ENCODE peak calls at places on chromosomes 7 and 10, in ten cellular contexts. X, P, N, E, A, I, F, R, W and L are unnamed samples.

GRCh38 chr7:18663321-18663720 is 167.8 kb downstream of the HDAC9 start:
- DNase-seq in R (no peak), I (no peak), E (no peak), N (no peak), W (no peak), F (no peak), X (no peak), P (no peak), A (no peak), L (peak)

GRCh38 chr10:128173383-128173782 is 47.2 kb upstream of the MKI67 start:
- DNase-seq in W (no peak), P (peak), I (no peak), N (peak), E (no peak), R (no peak), X (peak), F (no peak), A (no peak), L (no peak)

GRCh38 chr7:3282457-3282856 is 18.6 kb upstream of the SDK1 start:
- DNase-seq in I (no peak), A (no peak), X (peak), R (no peak), N (no peak), E (peak), F (peak), P (peak), W (no peak), L (no peak)

GRCh38 chr10:94088926-94089381 is 95.2 kb downstream of the PLCE1 start:
- DNase-seq in F (no peak), E (no peak), P (peak), X (peak), N (peak), R (no peak), W (no peak), I (no peak), A (peak), L (no peak)

GRCh38 chr10:57015595-57016303 is 654.7 kb upstream of the ZWINT start:
- DNase-seq in E (no peak), I (no peak), A (no peak), X (no peak), P (no peak), N (no peak), R (no peak), W (no peak), F (no peak), L (no peak)

GRCh38 chr7:17598305-17598704 is 299.9 kb downstream of the AHR start:
- DNase-seq in N (no peak), F (no peak), X (peak), A (no peak), R (no peak), E (no peak), W (no peak), I (no peak), P (no peak), L (no peak)

GRCh38 chr7:129958643-129959479 is 6.1 kb upstream of the UBE2H start:
- DNase-seq in E (no peak), F (peak), X (peak), R (no peak), I (peak), P (peak), W (no peak), A (peak), N (peak), L (peak)

GRCh38 chr10:31648966-31649365 is 279.7 kb downstream of the ARHGAP12 start:
- DNase-seq in F (no peak), W (no peak), I (no peak), A (no peak), P (no peak), N (no peak), R (no peak), E (no peak), X (no peak), L (no peak)

GRCh38 chr7:100682228-100682741 is 8.7 kb downstream of the GNB2 start:
- DNase-seq in W (no peak), R (no peak), F (no peak), A (peak), N (no peak), P (no peak), E (no peak), I (peak), X (peak), L (peak)

GRCh38 chr10:27748586-27748985 is 3.0 kb upstream of the MKX start:
- DNase-seq in W (no peak), R (no peak), F (no peak), N (no peak), E (no peak), I (no peak), A (no peak), P (no peak), X (no peak), L (no peak)

GRCh38 chr10:116263870-116264269 is 9.1 kb downstream of the GFRA1 start:
- DNase-seq in X (no peak), I (no peak), A (peak), R (no peak), W (no peak), E (no peak), N (no peak), P (no peak), F (no peak), L (no peak)

GRCh38 chr7:98107313-98107691 is 640 bp downstream of the LMTK2 start:
- DNase-seq in X (peak), R (peak), A (no peak), F (no peak), N (no peak), E (no peak), P (peak), W (no peak), I (no peak), L (no peak)

GRCh38 chr10:86305521-86305920 is 61.1 kb downstream of the GRID1 start:
- DNase-seq in I (no peak), E (peak), P (no peak), X (no peak), N (no peak), A (no peak), W (no peak), R (no peak), F (no peak), L (peak)

GRCh38 chr10:34479520-34480179 is 335.4 kb downstream of the PARD3 start:
- DNase-seq in R (no peak), W (no peak), F (no peak), E (no peak), P (no peak), X (no peak), N (no peak), A (no peak), I (no peak), L (no peak)

GRCh38 chr10:120456626-120457430 is at the start of gene PLPP4:
- DNase-seq in N (peak), I (no peak), R (peak), F (no peak), X (peak), P (peak), A (no peak), W (no peak), E (no peak), L (peak)

GRCh38 chr10:71059059-71059818 is 153.1 kb upstream of the UNC5B start:
- DNase-seq in X (no peak), A (no peak), E (no peak), W (no peak), P (peak), F (no peak), N (no peak), R (no peak), I (no peak), L (no peak)

GRCh38 chr10:129689681-129690080 is 222.6 kb downstream of the MGMT start:
- DNase-seq in W (no peak), I (no peak), X (no peak), E (no peak), F (no peak), N (no peak), P (peak), A (no peak), R (no peak), L (no peak)

GRCh38 chr7:8386926-8387550 is 46.4 kb upstream of the NXPH1 start:
- DNase-seq in I (no peak), X (peak), A (no peak), R (no peak), E (no peak), W (no peak), N (no peak), P (no peak), F (no peak), L (no peak)

GRCh38 chr7:37943905-37944736 is 23.7 kb downstream of the EPDR1 start:
- DNase-seq in I (no peak), P (no peak), R (no peak), A (no peak), W (no peak), F (no peak), E (no peak), N (no peak), X (no peak), L (no peak)

GRCh38 chr10:92184977-92185376 is 105.9 kb downstream of the CPEB3 start:
- DNase-seq in E (no peak), W (no peak), P (no peak), X (no peak), A (no peak), I (no peak), F (no peak), N (no peak), R (no peak), L (no peak)

GRCh38 chr7:133753513-133753912 is 373.6 kb upstream of the LRGUK start:
- DNase-seq in P (no peak), E (no peak), F (no peak), N (no peak), R (no peak), I (no peak), X (peak), W (no peak), A (no peak), L (no peak)

GRCh38 chr7:25949672-25950487 is 202.1 kb upstream of the NFE2L3 start:
- DNase-seq in P (no peak), X (no peak), F (peak), E (no peak), I (peak), R (peak), W (no peak), A (no peak), N (no peak), L (peak)

GRCh38 chr10:5736591-5736990 is 52.0 kb downstream of the TASOR2 start:
- DNase-seq in P (no peak), A (no peak), N (no peak), X (no peak), F (no peak), E (no peak), I (no peak), W (no peak), R (no peak), L (no peak)

GRCh38 chr10:5741276-5741675 is 56.6 kb downstream of the TASOR2 start:
- DNase-seq in W (no peak), P (no peak), N (no peak), E (no peak), F (no peak), I (no peak), X (no peak), A (no peak), R (no peak), L (no peak)

GRCh38 chr10:5735119-5735518 is 50.5 kb downstream of the TASOR2 start:
- DNase-seq in A (no peak), P (no peak), E (no peak), W (no peak), X (no peak), I (no peak), F (no peak), R (no peak), N (no peak), L (no peak)

GRCh38 chr10:5738427-5738826 is 53.8 kb downstream of the TASOR2 start:
- DNase-seq in X (peak), E (no peak), R (no peak), F (no peak), P (no peak), N (no peak), W (no peak), A (no peak), I (no peak), L (no peak)

GRCh38 chr10:5737352-5737751 is 52.7 kb downstream of the TASOR2 start:
- DNase-seq in X (no peak), E (no peak), F (no peak), R (no peak), P (no peak), W (no peak), A (no peak), I (no peak), N (no peak), L (no peak)
- TF ChIP-seq CTCF in X (no peak), E (no peak), F (no peak), R (no peak), P (peak), W (no peak), A (no peak), I (no peak), N (peak), L (no peak)

DNA sequence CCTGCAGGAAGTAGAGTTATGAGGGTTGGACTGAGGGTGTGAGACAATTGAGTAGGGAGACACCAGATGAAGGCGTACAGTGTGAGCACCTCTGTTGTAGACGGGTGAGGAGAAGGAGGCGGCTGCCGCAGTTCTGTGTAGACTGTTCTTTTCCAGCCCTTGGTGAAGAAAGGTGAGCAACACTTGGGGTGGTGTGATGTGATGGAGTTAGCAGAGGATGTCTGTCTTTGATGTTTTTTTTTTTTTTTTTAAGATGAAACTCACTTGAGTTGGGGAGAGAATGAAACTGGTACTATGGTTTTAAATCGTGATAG is 42.8 kb upstream of the RNF216 start:
- DNase-seq in X (no peak), A (no peak), P (no peak), E (no peak), R (no peak), I (no peak), F (no peak), W (no peak), N (no peak), L (no peak)
- H3K4me3 ChIP-seq in X (no peak), A (no peak), P (no peak), E (no peak), R (no peak), I (no peak), F (no peak), W (no peak), N (no peak), L (no peak)

DNA sequence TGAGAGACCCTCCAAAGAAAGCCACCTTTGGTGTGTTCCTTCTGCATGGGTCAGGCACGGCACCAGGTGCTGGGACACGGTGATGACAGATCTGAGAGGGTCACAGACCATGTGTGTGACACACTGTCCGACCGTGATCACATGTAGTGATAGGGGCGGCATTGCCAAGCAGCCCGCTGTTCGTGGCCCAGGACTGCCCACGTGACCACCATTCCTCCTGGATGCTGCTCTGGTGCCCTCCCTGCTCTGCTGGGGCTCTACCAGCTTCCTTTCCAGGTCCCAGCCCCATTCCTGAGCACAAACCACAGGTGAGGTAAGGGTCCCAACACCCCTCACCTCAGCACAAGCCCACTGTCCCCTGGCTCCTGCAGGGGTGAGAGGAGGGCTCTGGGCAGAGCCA is 10.1 kb upstream of the SLC18A3 start:
- DNase-seq in N (no peak), R (no peak), X (no peak), A (no peak), W (no peak), P (no peak), F (no peak), I (no peak), E (peak), L (no peak)
- TF ChIP-seq CTCF in N (no peak), R (no peak), X (no peak), A (no peak), W (no peak), P (no peak), F (no peak), I (no peak), E (no peak), L (no peak)

GRCh38 chr10:11882646-11883375 is 59.7 kb downstream of the PROSER2 start:
- DNase-seq in F (no peak), E (no peak), I (no peak), N (no peak), P (no peak), R (no peak), W (no peak), A (no peak), X (no peak), L (no peak)
- H3K4me3 ChIP-seq in F (no peak), E (no peak), I (no peak), N (no peak), P (no peak), R (no peak), W (no peak), A (no peak), X (no peak), L (no peak)

DNA sequence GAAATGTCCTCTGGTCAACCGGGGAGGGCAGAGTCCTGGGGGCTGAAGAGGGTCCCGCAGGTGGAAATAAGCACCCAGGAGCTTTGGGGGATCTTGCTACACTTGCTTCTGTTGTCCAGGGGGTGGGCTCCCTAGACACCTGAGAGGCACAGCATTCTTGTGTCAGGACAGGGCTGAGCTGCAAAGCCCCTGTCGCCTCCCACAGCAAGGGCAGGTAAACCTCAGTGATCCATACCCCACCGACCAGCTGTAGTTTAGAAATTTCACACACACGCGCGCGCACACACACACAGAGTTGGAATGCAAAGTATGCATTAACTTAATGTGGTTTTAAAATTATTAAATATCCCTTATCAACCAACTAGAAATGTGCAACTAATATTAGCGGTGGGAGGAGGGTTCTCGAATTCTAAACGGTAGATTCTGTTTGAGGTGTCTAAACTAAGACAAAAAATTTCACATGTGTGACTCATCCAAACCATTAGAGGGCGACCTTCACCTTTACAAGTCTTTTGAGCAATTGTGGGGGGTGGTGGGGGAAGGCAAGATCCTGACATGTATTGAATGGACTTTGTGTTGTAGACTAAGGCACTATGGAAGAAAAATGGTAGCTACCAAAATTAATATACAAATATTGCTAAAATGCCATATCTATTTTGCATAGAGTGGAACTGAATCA is 34.3 kb upstream of the PTF1A start:
- DNase-seq in R (peak), W (no peak), E (no peak), X (peak), N (peak), P (peak), F (no peak), I (peak), A (peak), L (no peak)
- TF ChIP-seq CTCF in R (no peak), W (no peak), E (no peak), X (peak), N (peak), P (peak), F (no peak), I (no peak), A (peak), L (no peak)

GRCh38 chr10:109456566-109457361 is 466.5 kb downstream of the XPNPEP1 start:
- DNase-seq in I (no peak), P (no peak), E (no peak), N (no peak), A (no peak), X (no peak), F (no peak), R (no peak), W (no peak), L (no peak)
- H3K4me3 ChIP-seq in I (no peak), P (no peak), E (peak), N (peak), A (no peak), X (no peak), F (no peak), R (no peak), W (peak), L (no peak)

GRCh38 chr7:80294321-80294720 is 159.7 kb downstream of the GNAI1 start:
- DNase-seq in F (no peak), E (no peak), A (peak), R (no peak), X (no peak), N (peak), I (no peak), W (no peak), P (peak), L (no peak)

GRCh38 chr7:80287400-80288174 is 153.0 kb downstream of the GNAI1 start:
- DNase-seq in F (no peak), X (peak), W (no peak), E (no peak), I (no peak), N (no peak), A (no peak), P (no peak), R (no peak), L (no peak)

GRCh38 chr7:80286611-80287010 is 152.0 kb downstream of the GNAI1 start:
- DNase-seq in I (no peak), F (no peak), A (no peak), E (no peak), N (no peak), P (no peak), R (no peak), X (no peak), W (no peak), L (no peak)

GRCh38 chr7:80284848-80285247 is 150.2 kb downstream of the GNAI1 start:
- DNase-seq in X (peak), A (peak), W (no peak), R (no peak), E (no peak), F (no peak), N (peak), P (peak), I (no peak), L (no peak)

GRCh38 chr7:80288175-80289122 is 153.8 kb downstream of the GNAI1 start:
- DNase-seq in P (no peak), A (peak), E (no peak), F (peak), N (peak), X (no peak), I (no peak), W (no peak), R (no peak), L (no peak)
- TF ChIP-seq CTCF in P (peak), A (peak), E (no peak), F (no peak), N (peak), X (no peak), I (peak), W (no peak), R (no peak), L (peak)